ENCODE peak calls at places on chromosomes 3 and 15, in six cellular contexts. R is HCT116, Z is hepatocyte, X is neural progenitor cell, T is GM23338, U is PC-3. G is an unnamed sample. For H3K4me1, the result is how much of the 10 kb centered on the place peaks cover.

GRCh38 chr3:106765342-106765741 is 611.9 kb upstream of the CCDC54 start:
- DNase-seq in R (peak), Z (no peak), X (no peak), T (no peak), U (peak), G (no peak)

GRCh38 chr3:58680896-58681525 is 14.4 kb upstream of the FAM3D start:
- DNase-seq in R (no peak), Z (no peak), X (no peak), T (no peak), U (no peak), G (no peak)

GRCh38 chr3:108030915-108031425 is 59.9 kb downstream of the CD47 start:
- DNase-seq in R (no peak), Z (no peak), X (no peak), T (no peak), U (no peak), G (no peak)

GRCh38 chr15:63483521-63484371 is 20.6 kb upstream of the USP3 start:
- DNase-seq in R (no peak), Z (no peak), X (no peak), T (no peak), U (no peak), G (peak)

GRCh38 chr3:152505926-152506325 is 237.2 kb downstream of the MBNL1 start:
- DNase-seq in R (no peak), Z (no peak), X (no peak), T (no peak), U (no peak), G (no peak)

GRCh38 chr3:48086736-48087470 is 70.7 kb upstream of the MAP4 start:
- DNase-seq in R (no peak), Z (no peak), X (no peak), T (no peak), U (peak), G (no peak)

GRCh38 chr3:86785381-86785780 is 205.6 kb downstream of the VGLL3 start:
- DNase-seq in R (no peak), Z (peak), X (no peak), T (no peak), U (peak), G (no peak)

GRCh38 chr3:14138878-14139659 is 14.2 kb downstream of the TMEM43 start:
- DNase-seq in R (no peak), Z (no peak), X (no peak), T (no peak), U (no peak), G (no peak)

GRCh38 chr15:38247336-38247735 is 5.3 kb upstream of the SPRED1 start:
- DNase-seq in R (no peak), Z (no peak), X (no peak), T (no peak), U (peak), G (no peak)

GRCh38 chr3:138513073-138513843 is 78.8 kb downstream of the ESYT3 start:
- DNase-seq in R (no peak), Z (no peak), X (no peak), T (peak), U (no peak), G (no peak)

GRCh38 chr3:11581237-11582122 is 62.2 kb downstream of the VGLL4 start:
- DNase-seq in R (no peak), Z (no peak), X (peak), T (no peak), U (no peak), G (no peak)

GRCh38 chr3:139654637-139655365 is 23.0 kb downstream of the NMNAT3 start:
- DNase-seq in R (no peak), Z (peak), X (no peak), T (no peak), U (no peak), G (no peak)

GRCh38 chr15:67521770-67522568 is 1.0 kb downstream of the C15orf61 start:
- DNase-seq in R (no peak), Z (peak), X (no peak), T (no peak), U (peak), G (no peak)

GRCh38 chr3:106825962-106826605 is 551.2 kb upstream of the CCDC54 start:
- DNase-seq in R (no peak), Z (peak), X (peak), T (peak), U (peak), G (no peak)

GRCh38 chr3:179194931-179195330 is 46.8 kb downstream of the PIK3CA start:
- DNase-seq in R (no peak), Z (peak), X (no peak), T (peak), U (no peak), G (no peak)

GRCh38 chr3:49313902-49314676 is 25.8 kb downstream of the USP4 start:
- DNase-seq in R (no peak), Z (no peak), X (no peak), T (no peak), U (no peak), G (no peak)

GRCh38 chr3:158347966-158348365 is 223.0 kb upstream of the MLF1 start:
- DNase-seq in R (no peak), Z (no peak), X (no peak), T (no peak), U (no peak), G (no peak)

GRCh38 chr3:22297436-22297835 is 546.4 kb upstream of the ZNF385D start:
- DNase-seq in R (no peak), Z (no peak), X (no peak), T (no peak), U (peak), G (no peak)

GRCh38 chr3:114727373-114727772 is 419.7 kb downstream of the ZBTB20 start:
- DNase-seq in R (no peak), Z (no peak), X (no peak), T (no peak), U (no peak), G (no peak)

GRCh38 chr15:79673416-79674123 is 223.2 kb downstream of the MTHFS start:
- DNase-seq in R (no peak), Z (no peak), X (peak), T (peak), U (peak), G (no peak)

GRCh38 chr3:16807441-16807840 is 77.3 kb upstream of the PLCL2 start:
- DNase-seq in R (no peak), Z (no peak), X (no peak), T (no peak), U (no peak), G (no peak)

GRCh38 chr3:12984023-12984823 is 89.0 kb downstream of the IQSEC1 start:
- DNase-seq in R (peak), Z (peak), X (peak), T (peak), U (peak), G (peak)

GRCh38 chr3:110267304-110267703 is 804.3 kb upstream of the NECTIN3 start:
- DNase-seq in R (no peak), Z (no peak), X (peak), T (no peak), U (no peak), G (no peak)

GRCh38 chr3:52428151-52429005 is 16.5 kb downstream of the SEMA3G start:
- DNase-seq in R (peak), Z (peak), X (peak), T (peak), U (peak), G (peak)

GRCh38 chr15:39553947-39554731 is 26.7 kb upstream of the THBS1 start:
- DNase-seq in R (no peak), Z (no peak), X (no peak), T (no peak), U (no peak), G (no peak)

GRCh38 chr3:62318752-62319569 is 54.4 kb downstream of the FEZF2 start:
- DNase-seq in R (no peak), Z (peak), X (peak), T (peak), U (peak), G (peak)

GRCh38 chr3:119580148-119580760 is 962 bp downstream of the ADPRH start:
- DNase-seq in R (no peak), Z (peak), X (peak), T (peak), U (no peak), G (peak)

DNA sequence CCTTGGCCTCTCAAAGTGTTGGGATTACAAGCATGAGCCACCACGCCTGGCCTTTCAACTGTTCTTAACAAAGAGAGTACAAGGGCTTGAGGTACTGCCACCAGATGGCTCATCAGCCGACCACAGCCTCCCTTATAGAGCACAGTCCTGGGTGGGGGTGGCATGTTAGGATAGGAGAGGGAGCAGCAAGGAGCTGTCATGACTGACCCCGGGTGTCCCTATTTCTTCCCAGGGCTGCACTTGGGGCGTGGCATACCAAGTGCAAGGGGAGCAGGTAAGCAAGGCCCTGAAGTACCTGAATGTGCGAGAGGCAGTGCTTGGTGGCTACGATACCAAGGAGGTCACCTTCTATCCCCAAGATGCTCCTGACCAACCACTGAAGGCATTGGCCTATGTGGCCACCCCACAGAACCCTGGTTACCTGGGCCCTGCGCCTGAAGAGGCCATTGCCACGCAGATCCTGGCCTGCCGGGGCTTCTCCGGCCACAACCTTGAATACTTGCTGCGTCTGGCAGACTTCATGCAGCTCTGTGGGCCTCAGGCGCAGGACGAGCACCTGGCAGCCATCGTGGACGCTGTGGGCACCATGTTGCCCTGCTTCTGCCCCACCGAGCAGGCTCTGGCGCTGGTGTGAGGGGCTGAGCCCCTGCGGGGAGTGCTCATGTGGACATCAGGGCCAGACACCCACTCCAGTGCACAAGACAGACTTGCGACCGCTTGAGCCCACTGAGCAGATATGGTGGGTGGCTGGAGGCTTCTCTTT is 2.1 kb downstream of the CHAC1 start:
- DNase-seq in R (no peak), Z (no peak), X (no peak), T (no peak), U (no peak), G (peak)
- H3K4me1 ChIP-seq in R (under half), Z (under half), X (under half), T (under half), U (under half), G (under half)

DNA sequence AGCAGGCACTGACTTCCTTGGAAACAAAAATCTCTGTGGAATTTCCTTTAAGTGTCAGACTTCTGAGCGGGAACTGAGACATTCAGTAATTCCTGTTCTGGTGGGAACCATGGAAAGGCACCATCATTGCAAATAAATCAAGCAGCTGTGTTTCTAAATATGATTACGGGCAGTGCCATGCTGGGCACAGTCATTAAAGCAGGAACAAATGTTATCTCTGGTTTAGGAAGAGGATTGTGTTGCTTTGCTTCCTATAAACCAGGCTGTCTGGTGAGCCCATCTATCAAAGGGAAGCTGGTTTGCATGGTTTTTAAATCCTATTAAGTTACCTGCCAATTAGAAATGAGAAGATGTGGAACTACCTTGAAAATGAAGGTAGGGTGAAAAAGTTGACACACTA is 86.7 kb downstream of the EBLN2 start:
- DNase-seq in R (no peak), Z (no peak), X (no peak), T (no peak), U (no peak), G (no peak)
- TF ChIP-seq EZH2phosphoT487 in R (no peak), Z (no peak), X (no peak), T (no peak), U (no peak), G (no peak)

DNA sequence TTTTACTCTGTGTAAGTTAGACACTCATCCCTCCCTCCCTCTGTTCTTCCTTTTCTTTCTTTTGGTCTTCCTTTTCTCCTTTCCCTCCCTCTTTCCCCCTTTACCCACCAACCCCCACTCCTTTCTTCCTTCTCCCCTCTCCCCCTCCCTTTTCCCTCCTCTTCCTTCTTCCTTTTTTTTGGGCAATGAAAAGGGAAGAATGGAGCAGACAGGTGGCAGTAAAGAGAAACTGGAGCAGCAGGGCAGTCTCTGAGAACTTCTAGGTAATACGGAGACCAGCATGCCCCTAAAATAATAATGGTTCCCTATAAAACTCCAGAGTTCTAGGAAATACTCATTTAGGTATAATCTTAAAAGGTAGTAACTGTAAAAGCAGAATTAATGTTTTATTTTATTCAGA is 11.4 kb upstream of the GPR171 start:
- DNase-seq in R (no peak), Z (no peak), X (peak), T (peak), U (no peak), G (no peak)
- TF ChIP-seq CTCF in R (peak), Z (no peak), X (peak), T (peak), U (peak), G (no peak)

GRCh38 chr15:85008474-85009260 is 27.0 kb downstream of the PDE8A start:
- DNase-seq in R (no peak), Z (no peak), X (no peak), T (no peak), U (no peak), G (peak)

GRCh38 chr15:85010472-85011209 is 29.0 kb downstream of the PDE8A start:
- DNase-seq in R (no peak), Z (peak), X (peak), T (no peak), U (no peak), G (peak)

GRCh38 chr15:85010114-85010471 is 28.4 kb downstream of the PDE8A start:
- DNase-seq in R (no peak), Z (no peak), X (no peak), T (no peak), U (no peak), G (peak)

GRCh38 chr15:85007741-85008140 is 26.1 kb downstream of the PDE8A start:
- DNase-seq in R (no peak), Z (no peak), X (no peak), T (no peak), U (no peak), G (no peak)

DNA sequence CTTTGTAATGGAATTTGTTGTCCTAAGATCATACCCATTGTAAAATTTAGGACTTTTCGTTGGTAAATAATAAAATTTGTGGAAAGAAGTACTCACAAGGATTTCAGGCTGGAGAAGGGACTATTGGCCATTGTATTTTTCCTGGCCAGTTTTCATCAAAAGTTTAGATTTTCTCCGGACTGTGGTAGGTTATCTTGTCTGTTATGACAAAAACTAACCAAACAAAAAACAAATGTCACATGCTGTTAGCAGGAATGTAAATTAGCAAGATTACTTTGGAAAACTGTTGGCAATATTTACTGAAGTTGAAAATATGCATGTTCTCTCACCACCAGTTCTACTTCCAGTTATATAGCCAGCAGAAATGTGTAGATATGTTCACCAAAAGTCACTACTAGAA is 27.8 kb downstream of the PDE8A start:
- DNase-seq in R (no peak), Z (no peak), X (no peak), T (no peak), U (no peak), G (no peak)
- H3K4me1 ChIP-seq in R (under half), Z (under half), X (under half), T (under half), U (under half), G (under half)

DNA sequence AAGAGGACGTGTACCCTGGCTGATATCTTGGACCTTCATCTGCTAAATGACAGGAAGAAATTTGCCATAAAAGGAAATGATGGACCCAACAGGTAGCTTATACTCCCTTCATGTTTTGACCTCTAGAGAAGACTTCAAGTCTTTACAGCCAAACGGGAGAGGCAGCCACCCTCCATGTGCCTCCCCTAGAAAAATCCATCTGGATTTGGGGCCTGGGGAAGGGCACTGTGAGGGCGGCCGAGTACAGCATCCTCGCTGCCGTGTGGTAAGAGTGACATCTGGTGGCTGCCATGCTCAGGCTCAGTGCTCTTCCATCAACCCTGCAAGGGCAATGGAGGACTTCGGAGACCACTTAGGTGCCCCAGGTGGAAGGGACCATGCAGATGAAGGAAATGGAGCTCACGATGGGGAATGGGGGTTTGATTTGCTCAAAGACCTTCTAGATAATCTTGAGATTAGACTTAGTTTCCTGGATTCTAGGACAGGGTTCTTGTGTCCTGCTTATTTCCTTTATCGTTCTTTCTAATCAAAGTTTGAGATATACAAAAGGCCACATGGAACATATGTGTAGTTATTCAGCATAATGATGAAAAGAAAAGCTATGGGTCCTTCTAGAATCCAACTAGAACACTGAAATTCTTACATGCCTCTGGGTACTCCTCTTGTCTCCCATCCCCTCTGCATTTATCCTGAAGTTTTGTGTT is 44.4 kb downstream of the AQP9 start:
- DNase-seq in R (peak), Z (peak), X (peak), T (peak), U (peak), G (peak)
- TF ChIP-seq EZH2phosphoT487 in R (no peak), Z (no peak), X (no peak), T (no peak), U (no peak), G (no peak)

GRCh38 chr3:56075089-56075488 is 393.2 kb downstream of the ERC2 start:
- DNase-seq in R (no peak), Z (no peak), X (no peak), T (no peak), U (no peak), G (no peak)
- TF ChIP-seq CTCF in R (no peak), Z (no peak), X (no peak), T (no peak), U (no peak), G (no peak)

DNA sequence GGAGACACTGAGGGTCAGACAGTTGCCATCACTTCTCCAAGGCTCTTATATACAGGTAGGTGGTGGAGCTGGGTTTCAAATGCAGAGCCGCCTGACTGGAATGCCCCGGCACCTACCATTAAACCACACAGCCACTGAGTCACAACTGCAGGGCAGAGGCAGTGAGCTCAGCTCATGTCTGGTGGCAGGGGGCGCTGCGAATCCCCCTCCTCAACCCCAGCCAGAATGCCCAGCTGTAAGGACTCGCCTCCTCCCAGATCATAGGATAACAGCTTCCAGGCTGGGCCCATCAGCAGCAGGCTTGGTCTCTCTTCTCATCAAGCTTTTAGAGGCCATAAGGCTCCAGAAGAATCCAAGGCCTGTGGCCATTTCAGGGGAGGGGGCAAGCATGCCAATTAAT is 26.4 kb downstream of the ADCY5 start:
- DNase-seq in R (no peak), Z (no peak), X (no peak), T (peak), U (no peak), G (no peak)
- H3K4me1 ChIP-seq in R (under half), Z (under half), X (under half), T (under half), U (under half), G (under half)

G was measured in OCI-LY7.